ENCODE peak calls at places on chromosome 17, in ten cellular contexts. N, H, E, Q, B, U, J, W, L and K are unnamed samples.

GRCh38 chr17:73234746-73235145 is 26.9 kb downstream of the CPSF4L start:
- DNase-seq in H (no peak), N (no peak), W (no peak), E (no peak), Q (no peak), B (no peak), J (no peak), L (no peak), U (no peak), K (no peak)

GRCh38 chr17:17628388-17629008 is 37.0 kb upstream of the PEMT start:
- DNase-seq in U (no peak), N (peak), B (no peak), Q (no peak), W (peak), L (no peak), J (no peak), E (no peak), H (no peak), K (no peak)

GRCh38 chr17:56549501-56549900 is 44.0 kb upstream of the NOG start:
- DNase-seq in B (no peak), W (no peak), E (no peak), U (no peak), N (no peak), H (no peak), J (no peak), L (no peak), Q (peak), K (no peak)

GRCh38 chr17:57524790-57525543 is 220.1 kb downstream of the CCDC182 start:
- DNase-seq in Q (no peak), H (no peak), J (no peak), E (no peak), B (no peak), W (no peak), L (no peak), N (no peak), U (no peak), K (no peak)

GRCh38 chr17:5783269-5783668 is 199.0 kb upstream of the NLRP1 start:
- DNase-seq in H (no peak), N (no peak), J (no peak), Q (no peak), L (no peak), W (no peak), U (no peak), B (no peak), E (no peak), K (no peak)

GRCh38 chr17:64382184-64382583 is 8.5 kb downstream of the PECAM1 start:
- DNase-seq in N (no peak), E (no peak), J (no peak), Q (no peak), U (no peak), L (no peak), W (no peak), B (no peak), H (no peak), K (no peak)

GRCh38 chr17:82950525-82951102 is 110.8 kb upstream of the ZNF750 start:
- DNase-seq in W (no peak), B (no peak), J (no peak), L (no peak), U (no peak), H (no peak), N (no peak), E (no peak), Q (no peak), K (no peak)

GRCh38 chr17:35056013-35056412 is 7.5 kb downstream of the RFFL start:
- DNase-seq in J (no peak), H (no peak), L (no peak), N (no peak), U (peak), Q (no peak), W (no peak), B (no peak), E (no peak), K (no peak)

GRCh38 chr17:37708616-37709212 is 36.1 kb downstream of the HNF1B start:
- DNase-seq in U (peak), L (no peak), H (no peak), B (no peak), Q (no peak), N (no peak), J (no peak), W (no peak), E (no peak), K (no peak)

GRCh38 chr17:17810374-17811248 is 26.2 kb downstream of the SREBF1 start:
- DNase-seq in Q (no peak), J (no peak), L (no peak), W (no peak), U (no peak), E (peak), B (no peak), N (no peak), H (no peak), K (peak)

GRCh38 chr17:48198950-48199541 is 91.5 kb downstream of the SNX11 start:
- DNase-seq in J (no peak), U (no peak), L (no peak), Q (no peak), W (no peak), B (no peak), E (no peak), N (no peak), H (no peak), K (no peak)

GRCh38 chr17:34413443-34414076 is 50.5 kb upstream of the CCL1 start:
- DNase-seq in Q (no peak), U (no peak), J (no peak), E (no peak), N (no peak), H (no peak), W (no peak), B (no peak), L (no peak), K (no peak)

GRCh38 chr17:73559532-73559931 is 84.7 kb downstream of the SDK2 start:
- DNase-seq in N (no peak), E (no peak), J (no peak), U (no peak), W (no peak), H (no peak), B (no peak), L (no peak), Q (no peak), K (no peak)